ENCODE peak calls at places on chromosomes 11 and 22, in nine cellular contexts. One of them, this sample, is unnamed.

GRCh38 chr11:862028-862703 is 19.5 kb downstream of the TSPAN4 start:
- DNase-seq in spleen: no peak
- DNase-seq in Peyer's patch: no peak
- DNase-seq in sigmoid colon: no peak
- DNase-seq in uterus: peak; percentile 56
- DNase-seq in breast epithelium: no peak
- DNase-seq in tibial nerve: no peak
- DNase-seq in H1: peak; percentile 68
- DNase-seq in H54: no peak
- DNase-seq in this sample: peak; percentile 90

GRCh38 chr11:21794306-21794705 is 398.6 kb upstream of the ANO5 start:
- DNase-seq in H1: no peak
- DNase-seq in spleen: no peak
- DNase-seq in sigmoid colon: no peak
- DNase-seq in uterus: no peak
- DNase-seq in tibial nerve: no peak
- DNase-seq in breast epithelium: no peak
- DNase-seq in Peyer's patch: no peak
- DNase-seq in H54: no peak
- DNase-seq in this sample: no peak

GRCh38 chr11:120023120-120023519 is 114.8 kb downstream of the TRIM29 start:
- DNase-seq in uterus: no peak
- DNase-seq in sigmoid colon: no peak
- DNase-seq in breast epithelium: no peak
- DNase-seq in H1: peak; percentile 49
- DNase-seq in Peyer's patch: no peak
- DNase-seq in H54: no peak
- DNase-seq in tibial nerve: no peak
- DNase-seq in spleen: no peak
- DNase-seq in this sample: no peak

GRCh38 chr11:118338637-118339061 is 3.9 kb downstream of the CD3D start:
- DNase-seq in H54: no peak
- DNase-seq in Peyer's patch: peak; percentile 82
- DNase-seq in breast epithelium: no peak
- DNase-seq in H1: no peak
- DNase-seq in tibial nerve: no peak
- DNase-seq in spleen: peak; percentile 85
- DNase-seq in sigmoid colon: no peak
- DNase-seq in uterus: no peak
- DNase-seq in this sample: peak; percentile 79

GRCh38 chr11:121210445-121210970 is 82.1 kb upstream of the SC5D start:
- DNase-seq in tibial nerve: no peak
- DNase-seq in Peyer's patch: no peak
- DNase-seq in uterus: no peak
- DNase-seq in breast epithelium: no peak
- DNase-seq in spleen: no peak
- DNase-seq in H54: no peak
- DNase-seq in sigmoid colon: no peak
- DNase-seq in H1: no peak
- DNase-seq in this sample: no peak

GRCh38 chr22:43999378-43999777 is 24.7 kb upstream of the PARVB start:
- DNase-seq in Peyer's patch: no peak
- DNase-seq in tibial nerve: no peak
- DNase-seq in H54: no peak
- DNase-seq in breast epithelium: no peak
- DNase-seq in sigmoid colon: no peak
- DNase-seq in spleen: no peak
- DNase-seq in uterus: no peak
- DNase-seq in H1: no peak
- DNase-seq in this sample: no peak

GRCh38 chr11:8392166-8392565 is 128.5 kb upstream of the LMO1 start:
- DNase-seq in breast epithelium: no peak
- DNase-seq in sigmoid colon: no peak
- DNase-seq in H1: no peak
- DNase-seq in tibial nerve: no peak
- DNase-seq in H54: no peak
- DNase-seq in uterus: no peak
- DNase-seq in spleen: no peak
- DNase-seq in Peyer's patch: no peak
- DNase-seq in this sample: no peak

GRCh38 chr22:22386602-22387385 is 121.7 kb downstream of the ZNF280B start:
- DNase-seq in sigmoid colon: no peak
- DNase-seq in spleen: no peak
- DNase-seq in tibial nerve: no peak
- DNase-seq in uterus: no peak
- DNase-seq in H54: no peak
- DNase-seq in breast epithelium: no peak
- DNase-seq in H1: no peak
- DNase-seq in Peyer's patch: no peak
- DNase-seq in this sample: no peak

GRCh38 chr11:20000393-20001134 is 159.7 kb downstream of the DBX1 start:
- DNase-seq in sigmoid colon: no peak
- DNase-seq in H1: peak; percentile 72
- DNase-seq in spleen: no peak
- DNase-seq in tibial nerve: no peak
- DNase-seq in H54: no peak
- DNase-seq in uterus: no peak
- DNase-seq in Peyer's patch: no peak
- DNase-seq in breast epithelium: no peak
- DNase-seq in this sample: no peak

GRCh38 chr22:49858827-49859226 is 5.2 kb downstream of the ZBED4 start:
- DNase-seq in H1: no peak
- DNase-seq in Peyer's patch: no peak
- DNase-seq in tibial nerve: no peak
- DNase-seq in H54: no peak
- DNase-seq in spleen: peak; percentile 63
- DNase-seq in sigmoid colon: no peak
- DNase-seq in breast epithelium: no peak
- DNase-seq in uterus: no peak
- DNase-seq in this sample: no peak

GRCh38 chr11:3984896-3985295 is 109.7 kb upstream of the RRM1 start:
- DNase-seq in H54: no peak
- DNase-seq in sigmoid colon: no peak
- DNase-seq in Peyer's patch: no peak
- DNase-seq in breast epithelium: no peak
- DNase-seq in H1: no peak
- DNase-seq in tibial nerve: no peak
- DNase-seq in spleen: no peak
- DNase-seq in uterus: peak; percentile 20
- DNase-seq in this sample: peak; percentile 79

GRCh38 chr22:43136255-43136654 is 6.9 kb downstream of the MCAT start:
- DNase-seq in H54: no peak
- DNase-seq in uterus: no peak
- DNase-seq in H1: peak; percentile 56
- DNase-seq in breast epithelium: no peak
- DNase-seq in sigmoid colon: no peak
- DNase-seq in tibial nerve: no peak
- DNase-seq in spleen: peak; percentile 83
- DNase-seq in Peyer's patch: peak; percentile 40
- DNase-seq in this sample: peak; percentile 53

GRCh38 chr11:108654994-108655631 is 9.8 kb upstream of the DDX10 start:
- DNase-seq in H54: peak; percentile 11
- DNase-seq in sigmoid colon: no peak
- DNase-seq in breast epithelium: no peak
- DNase-seq in tibial nerve: no peak
- DNase-seq in H1: no peak
- DNase-seq in spleen: no peak
- DNase-seq in uterus: peak; percentile 29
- DNase-seq in Peyer's patch: no peak
- DNase-seq in this sample: peak; percentile 74

GRCh38 chr22:49946612-49947295 is 13.8 kb upstream of the PIM3 start:
- DNase-seq in Peyer's patch: no peak
- DNase-seq in H1: no peak
- DNase-seq in uterus: no peak
- DNase-seq in breast epithelium: no peak
- DNase-seq in sigmoid colon: no peak
- DNase-seq in H54: no peak
- DNase-seq in tibial nerve: no peak
- DNase-seq in spleen: no peak
- DNase-seq in this sample: no peak

GRCh38 chr22:24434472-24435322 is 7.3 kb downstream of the ADORA2A start:
- DNase-seq in spleen: peak; percentile 92
- DNase-seq in H54: no peak
- DNase-seq in uterus: no peak
- DNase-seq in H1: no peak
- DNase-seq in tibial nerve: peak; percentile 48
- DNase-seq in sigmoid colon: peak; percentile 68
- DNase-seq in Peyer's patch: peak; percentile 85
- DNase-seq in breast epithelium: no peak
- DNase-seq in this sample: peak; percentile 56

GRCh38 chr11:7600205-7600775 is 73.0 kb downstream of the CYB5R2 start:
- DNase-seq in uterus: no peak
- DNase-seq in breast epithelium: peak; percentile 70
- DNase-seq in tibial nerve: peak; percentile 66
- DNase-seq in H54: no peak
- DNase-seq in H1: no peak
- DNase-seq in sigmoid colon: peak; percentile 85
- DNase-seq in Peyer's patch: no peak
- DNase-seq in spleen: no peak
- DNase-seq in this sample: no peak

GRCh38 chr22:40499187-40499753 is 128.9 kb downstream of the SGSM3 start:
- DNase-seq in uterus: peak; percentile 47
- DNase-seq in sigmoid colon: no peak
- DNase-seq in H1: no peak
- DNase-seq in tibial nerve: no peak
- DNase-seq in spleen: no peak
- DNase-seq in Peyer's patch: no peak
- DNase-seq in H54: peak; percentile 54
- DNase-seq in breast epithelium: no peak
- DNase-seq in this sample: peak; percentile 24

GRCh38 chr11:62823677-62824076 is 8.2 kb downstream of the STX5 start:
- DNase-seq in sigmoid colon: no peak
- DNase-seq in tibial nerve: no peak
- DNase-seq in uterus: no peak
- DNase-seq in H54: no peak
- DNase-seq in breast epithelium: no peak
- DNase-seq in spleen: no peak
- DNase-seq in H1: no peak
- DNase-seq in Peyer's patch: no peak
- DNase-seq in this sample: no peak

GRCh38 chr11:106160494-106160893 is 83.0 kb downstream of the AASDHPPT start:
- DNase-seq in spleen: no peak
- DNase-seq in H1: no peak
- DNase-seq in H54: no peak
- DNase-seq in Peyer's patch: no peak
- DNase-seq in breast epithelium: no peak
- DNase-seq in sigmoid colon: no peak
- DNase-seq in tibial nerve: no peak
- DNase-seq in uterus: no peak
- DNase-seq in this sample: no peak

GRCh38 chr11:84901986-84902385 is 725.2 kb downstream of the DLG2 start:
- DNase-seq in Peyer's patch: no peak
- DNase-seq in sigmoid colon: no peak
- DNase-seq in breast epithelium: no peak
- DNase-seq in spleen: no peak
- DNase-seq in tibial nerve: peak; percentile 9
- DNase-seq in H54: no peak
- DNase-seq in uterus: no peak
- DNase-seq in H1: no peak
- DNase-seq in this sample: no peak

GRCh38 chr22:17171313-17172171 is 12.5 kb upstream of the HDHD5 start:
- DNase-seq in H1: peak; percentile 97
- DNase-seq in breast epithelium: peak; percentile 90
- DNase-seq in H54: peak; percentile 81
- DNase-seq in Peyer's patch: peak; percentile 79
- DNase-seq in uterus: peak; percentile 84
- DNase-seq in spleen: peak; percentile 97
- DNase-seq in sigmoid colon: peak; percentile 93
- DNase-seq in tibial nerve: peak; percentile 54
- DNase-seq in this sample: peak; percentile 84

GRCh38 chr11:134349109-134349801 is 17.5 kb downstream of the GLB1L2 start:
- DNase-seq in tibial nerve: no peak
- DNase-seq in spleen: no peak
- DNase-seq in H54: no peak
- DNase-seq in uterus: no peak
- DNase-seq in H1: no peak
- DNase-seq in sigmoid colon: no peak
- DNase-seq in breast epithelium: no peak
- DNase-seq in Peyer's patch: no peak
- DNase-seq in this sample: no peak

GRCh38 chr11:61065955-61066638 is 36.2 kb upstream of the CD5 start:
- DNase-seq in tibial nerve: no peak
- DNase-seq in H54: no peak
- DNase-seq in spleen: no peak
- DNase-seq in uterus: no peak
- DNase-seq in H1: no peak
- DNase-seq in breast epithelium: no peak
- DNase-seq in sigmoid colon: peak; percentile 48
- DNase-seq in Peyer's patch: peak; percentile 65
- DNase-seq in this sample: no peak

GRCh38 chr11:34758262-34758661 is 137.4 kb downstream of the EHF start:
- DNase-seq in uterus: no peak
- DNase-seq in H1: no peak
- DNase-seq in sigmoid colon: no peak
- DNase-seq in H54: no peak
- DNase-seq in spleen: no peak
- DNase-seq in Peyer's patch: no peak
- DNase-seq in breast epithelium: no peak
- DNase-seq in tibial nerve: no peak
- DNase-seq in this sample: no peak
- TF ChIP-seq POLR2A in uterus: no peak
- TF ChIP-seq POLR2A in H1: no peak
- TF ChIP-seq POLR2A in sigmoid colon: no peak
- TF ChIP-seq POLR2A in H54: no peak
- TF ChIP-seq POLR2A in spleen: no peak
- TF ChIP-seq POLR2A in Peyer's patch: no peak
- TF ChIP-seq POLR2A in breast epithelium: no peak
- TF ChIP-seq POLR2A in tibial nerve: no peak
- TF ChIP-seq POLR2A in this sample: no peak

GRCh38 chr11:33434294-33434693 is 177.1 kb downstream of the HIPK3 start:
- DNase-seq in Peyer's patch: no peak
- DNase-seq in tibial nerve: no peak
- DNase-seq in H54: no peak
- DNase-seq in H1: no peak
- DNase-seq in spleen: no peak
- DNase-seq in sigmoid colon: no peak
- DNase-seq in breast epithelium: no peak
- DNase-seq in uterus: no peak
- DNase-seq in this sample: no peak
- TF ChIP-seq POLR2A in Peyer's patch: no peak
- TF ChIP-seq POLR2A in tibial nerve: no peak
- TF ChIP-seq POLR2A in H54: no peak
- TF ChIP-seq POLR2A in H1: no peak
- TF ChIP-seq POLR2A in spleen: no peak
- TF ChIP-seq POLR2A in sigmoid colon: no peak
- TF ChIP-seq POLR2A in breast epithelium: no peak
- TF ChIP-seq POLR2A in uterus: no peak
- TF ChIP-seq POLR2A in this sample: no peak

GRCh38 chr22:27918351-27919221 is 470 bp downstream of the PITPNB start:
- DNase-seq in H1: peak; percentile 70
- DNase-seq in sigmoid colon: peak; percentile 78
- DNase-seq in breast epithelium: peak; percentile 52
- DNase-seq in tibial nerve: peak; percentile 43
- DNase-seq in spleen: no peak
- DNase-seq in Peyer's patch: peak; percentile 29
- DNase-seq in H54: peak; percentile 27
- DNase-seq in uterus: peak; percentile 55
- DNase-seq in this sample: peak; percentile 53
- TF ChIP-seq POLR2A in H1: no peak
- TF ChIP-seq POLR2A in sigmoid colon: peak; percentile 40
- TF ChIP-seq POLR2A in breast epithelium: no peak
- TF ChIP-seq POLR2A in tibial nerve: no peak
- TF ChIP-seq POLR2A in spleen: peak; percentile 39
- TF ChIP-seq POLR2A in Peyer's patch: no peak
- TF ChIP-seq POLR2A in H54: no peak
- TF ChIP-seq POLR2A in uterus: no peak
- TF ChIP-seq POLR2A in this sample: no peak

GRCh38 chr11:44949160-44950035 is 1.3 kb downstream of the TP53I11 start:
- DNase-seq in H1: peak; percentile 83
- DNase-seq in uterus: peak; percentile 42
- DNase-seq in breast epithelium: no peak
- DNase-seq in H54: no peak
- DNase-seq in tibial nerve: no peak
- DNase-seq in spleen: peak; percentile 88
- DNase-seq in Peyer's patch: peak; percentile 47
- DNase-seq in sigmoid colon: no peak
- DNase-seq in this sample: no peak
- TF ChIP-seq POLR2A in H1: no peak
- TF ChIP-seq POLR2A in uterus: no peak
- TF ChIP-seq POLR2A in breast epithelium: no peak
- TF ChIP-seq POLR2A in H54: no peak
- TF ChIP-seq POLR2A in tibial nerve: peak; percentile 22
- TF ChIP-seq POLR2A in spleen: no peak
- TF ChIP-seq POLR2A in Peyer's patch: peak; percentile 9
- TF ChIP-seq POLR2A in sigmoid colon: no peak
- TF ChIP-seq POLR2A in this sample: no peak